ENCODE peak calls at places on chromosomes 2 and 18, in nine cellular contexts. H, T, X, B, J, O, A, U and L are unnamed samples.

GRCh38 chr2:15956751-15957736 is 16.7 kb downstream of the MYCN start:
- DNase-seq in H (no peak), T (no peak), X (no peak), B (no peak), J (no peak), O (no peak), A (no peak), U (no peak), L (no peak)

GRCh38 chr2:104866883-104867350 is 13.0 kb downstream of the POU3F3 start:
- DNase-seq in H (no peak), T (no peak), X (no peak), B (no peak), J (no peak), O (no peak), A (no peak), U (no peak), L (no peak)

GRCh38 chr2:42028571-42029148 is 19.2 kb upstream of the PKDCC start:
- DNase-seq in H (peak), T (no peak), X (no peak), B (no peak), J (no peak), O (no peak), A (no peak), U (no peak), L (no peak)

GRCh38 chr2:46859482-46859881 is 56.1 kb downstream of the MCFD2 start:
- DNase-seq in H (no peak), T (no peak), X (no peak), B (no peak), J (no peak), O (no peak), A (no peak), U (no peak), L (no peak)

GRCh38 chr18:79818631-79819030 is 20.9 kb downstream of the KCNG2 start:
- DNase-seq in H (no peak), T (no peak), X (no peak), B (no peak), J (no peak), O (no peak), A (no peak), U (peak), L (no peak)

GRCh38 chr2:233456934-233457333 is 102.6 kb downstream of the DGKD start:
- DNase-seq in H (no peak), T (no peak), X (no peak), B (no peak), J (no peak), O (no peak), A (no peak), U (no peak), L (no peak)

GRCh38 chr2:54107903-54108615 is 7.4 kb upstream of the ACYP2 start:
- DNase-seq in H (no peak), T (no peak), X (no peak), B (no peak), J (no peak), O (no peak), A (no peak), U (no peak), L (no peak)

GRCh38 chr2:43199492-43200481 is 26.6 kb downstream of the ZFP36L2 start:
- DNase-seq in H (no peak), T (peak), X (no peak), B (no peak), J (no peak), O (no peak), A (no peak), U (no peak), L (no peak)

GRCh38 chr2:201715459-201715858 is 17.0 kb upstream of the MPP4 start:
- DNase-seq in H (no peak), T (no peak), X (no peak), B (no peak), J (no peak), O (no peak), A (no peak), U (no peak), L (no peak)

GRCh38 chr18:49519041-49519971 is 32.3 kb upstream of the C18orf32 start:
- DNase-seq in H (no peak), T (no peak), X (no peak), B (no peak), J (no peak), O (no peak), A (no peak), U (no peak), L (no peak)

GRCh38 chr2:113138428-113139322 is 11.3 kb downstream of the IL1RN start:
- DNase-seq in H (peak), T (peak), X (peak), B (peak), J (peak), O (peak), A (peak), U (no peak), L (peak)